ENCODE peak calls at places on chromosomes 3 and 15, in six cellular contexts. D is HepG2, U is A549, B is endothelial cell of umbilical vein, I is K562, S is H1. H is an unnamed sample.

GRCh38 chr3:187265461-187265955 is 26.0 kb downstream of the MASP1 start:
- DNase-seq in B (peak; percentile 94), U (no peak), D (no peak), S (no peak), I (no peak), H (no peak)

GRCh38 chr3:61250784-61251173 is 473 bp downstream of the FHIT start:
- DNase-seq in S (no peak), D (peak; percentile 38), U (peak; percentile 6), B (no peak), I (peak; percentile 50), H (peak; percentile 17)

GRCh38 chr3:191303596-191303995 is 25.6 kb upstream of the CCDC50 start:
- DNase-seq in S (no peak), B (no peak), I (no peak), D (no peak), U (no peak), H (no peak)

GRCh38 chr3:65473746-65474145 is 565.0 kb downstream of the MAGI1 start:
- DNase-seq in S (no peak), I (no peak), B (no peak), U (no peak), D (no peak), H (no peak)

GRCh38 chr15:79950247-79950646 is 20.7 kb downstream of the BCL2A1 start:
- DNase-seq in S (no peak), D (no peak), I (no peak), B (no peak), U (no peak), H (no peak)

GRCh38 chr3:109356442-109357155 is 19.3 kb upstream of the DPPA4 start:
- DNase-seq in I (no peak), U (no peak), B (no peak), S (peak; percentile 21), D (no peak), H (no peak)

GRCh38 chr15:39430389-39430788 is 150.5 kb upstream of the THBS1 start:
- DNase-seq in D (no peak), B (no peak), S (no peak), I (no peak), U (no peak), H (no peak)

GRCh38 chr3:54777141-54777540 is 150.7 kb downstream of the LRTM1 start:
- DNase-seq in B (no peak), I (no peak), S (no peak), U (no peak), D (no peak), H (no peak)

GRCh38 chr15:61088675-61089074 is 140.4 kb downstream of the RORA start:
- DNase-seq in B (no peak), S (no peak), I (no peak), D (no peak), U (no peak), H (no peak)

GRCh38 chr15:73972984-73973682 is 19.0 kb downstream of the STOML1 start:
- DNase-seq in D (peak; percentile 79), B (peak; percentile 81), I (peak; percentile 89), U (peak; percentile 70), S (peak; percentile 54), H (peak; percentile 90)

GRCh38 chr3:192899540-192899982 is 18.1 kb downstream of the MB21D2 start:
- DNase-seq in D (no peak), S (no peak), U (peak; percentile 64), B (no peak), I (no peak), H (no peak)

GRCh38 chr3:140234256-140234655 is 299.3 kb downstream of the CLSTN2 start:
- DNase-seq in U (no peak), D (no peak), I (no peak), B (no peak), S (no peak), H (no peak)

GRCh38 chr3:38006031-38006430 is 15.4 kb downstream of the VILL start:
- DNase-seq in D (no peak), S (no peak), B (no peak), U (no peak), I (no peak), H (no peak)

GRCh38 chr3:87287025-87287424 is 10.6 kb upstream of the POU1F1 start:
- DNase-seq in S (no peak), B (peak; percentile 9), I (no peak), U (no peak), D (no peak), H (no peak)

GRCh38 chr3:30248423-30248822 is 358.0 kb upstream of the TGFBR2 start:
- DNase-seq in B (no peak), I (no peak), S (no peak), U (no peak), D (no peak), H (no peak)

GRCh38 chr3:30655187-30655812 is 48.9 kb downstream of the TGFBR2 start:
- DNase-seq in U (no peak), S (no peak), B (peak; percentile 83), D (no peak), I (no peak), H (no peak)

GRCh38 chr3:63921741-63922482 is 9.7 kb upstream of the SCAANT1 start:
- DNase-seq in B (no peak), U (no peak), S (no peak), D (no peak), I (no peak), H (no peak)

GRCh38 chr3:5278666-5279065 is 91.2 kb downstream of the EDEM1 start:
- DNase-seq in D (no peak), B (no peak), I (no peak), S (no peak), U (no peak), H (no peak)

GRCh38 chr3:5276953-5277352 is 89.4 kb downstream of the EDEM1 start:
- DNase-seq in B (no peak), S (no peak), I (no peak), U (no peak), D (no peak), H (no peak)

GRCh38 chr3:5274116-5274515 is 86.6 kb downstream of the EDEM1 start:
- DNase-seq in I (no peak), D (no peak), U (no peak), B (no peak), S (no peak), H (no peak)

GRCh38 chr3:5277612-5278236 is 90.2 kb downstream of the EDEM1 start:
- DNase-seq in I (no peak), D (no peak), U (no peak), B (no peak), S (no peak), H (no peak)

DNA sequence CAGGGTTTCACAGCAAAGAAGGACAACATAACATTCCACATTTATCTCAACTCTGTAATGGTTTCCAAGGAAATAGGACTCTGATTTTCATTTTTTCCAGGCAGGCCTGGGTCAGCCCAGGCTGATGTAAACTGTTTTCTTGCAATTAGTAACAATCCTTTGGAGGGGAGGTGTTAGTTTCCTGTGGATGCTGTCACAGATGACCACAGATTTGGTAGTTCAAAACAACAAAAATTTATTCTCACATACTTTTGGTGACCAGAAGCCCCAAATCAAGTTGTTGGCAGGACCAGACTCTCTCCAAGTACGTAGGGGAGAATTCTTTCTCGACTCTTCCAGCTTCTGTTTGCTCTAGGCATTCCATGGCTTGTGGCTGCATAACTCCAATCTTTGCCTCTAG is 88.0 kb downstream of the EDEM1 start:
- DNase-seq in U (no peak), D (no peak), I (no peak), B (no peak), S (no peak), H (no peak)
- TF ChIP-seq JUN in U (no peak), D (no peak), I (no peak), B (no peak), S (no peak), H (no peak)

GRCh38 chr3:6437631-6438030 is 423.3 kb upstream of the GRM7 start:
- DNase-seq in B (no peak), I (no peak), S (no peak), U (no peak), D (no peak), H (no peak)
- TF ChIP-seq JUN in B (no peak), I (no peak), S (no peak), U (no peak), D (no peak), H (no peak)

GRCh38 chr15:89003865-89004725 is 84.2 kb upstream of the ABHD2 start:
- DNase-seq in B (peak; percentile 8), D (peak; percentile 41), I (peak; percentile 80), S (no peak), U (peak; percentile 79), H (peak; percentile 71)
- TF ChIP-seq JUN in B (no peak), D (no peak), I (no peak), S (no peak), U (no peak), H (no peak)

DNA sequence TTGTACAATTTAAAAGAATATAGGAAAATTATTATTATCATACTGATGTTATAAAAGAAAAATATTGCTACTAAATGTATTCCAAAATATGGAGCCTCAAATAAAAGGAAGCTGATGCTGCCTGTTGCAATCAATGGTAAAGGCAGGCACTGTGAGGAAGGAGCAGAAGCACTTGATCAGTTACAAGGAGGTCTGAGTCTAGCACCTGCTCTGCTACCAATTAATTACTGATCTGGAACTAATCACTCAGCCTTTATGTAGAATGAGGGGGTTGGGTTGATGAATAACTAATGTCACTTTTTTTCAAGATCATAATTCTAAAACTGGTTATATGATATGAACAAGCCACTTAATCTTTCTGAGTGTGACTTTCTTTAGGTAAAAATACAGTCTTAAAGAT is 5.5 kb downstream of the ADGRG7 start:
- DNase-seq in S (no peak), D (no peak), I (no peak), U (no peak), B (no peak), H (no peak)
- TF ChIP-seq JUN in S (no peak), D (no peak), I (no peak), U (no peak), B (no peak), H (no peak)

DNA sequence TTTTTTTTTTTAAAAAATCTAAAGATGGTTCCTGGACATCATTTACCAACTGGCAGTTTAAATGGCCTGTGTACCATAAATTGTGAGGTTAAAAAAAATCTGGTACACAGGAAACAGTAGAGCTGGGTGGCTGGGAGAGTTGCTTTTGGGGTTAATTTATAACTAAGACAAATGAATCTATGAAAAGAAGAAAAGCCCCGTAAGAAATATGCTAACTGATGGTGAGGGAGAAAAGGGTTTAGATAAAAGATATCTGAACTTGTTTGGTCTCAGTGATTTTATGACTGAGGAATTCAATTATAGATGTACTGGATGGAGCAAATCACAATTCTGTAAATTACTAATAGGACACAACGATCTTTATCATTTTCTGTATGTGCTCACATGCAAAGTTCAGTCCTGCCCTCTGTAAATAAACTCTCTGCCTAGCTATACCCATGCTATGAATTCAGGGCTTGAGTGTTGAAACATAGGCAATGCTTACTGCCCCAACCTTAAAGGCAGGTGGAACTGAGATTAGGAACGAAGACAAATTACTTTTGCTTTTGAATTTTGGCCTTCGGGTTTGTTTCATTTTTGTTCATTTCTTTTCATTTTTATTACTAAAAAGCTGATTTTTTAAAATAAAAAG is 28.0 kb downstream of the PPARG start:
- DNase-seq in S (no peak), D (peak; percentile 73), B (no peak), U (peak; percentile 67), I (no peak), H (no peak)
- TF ChIP-seq JUN in S (no peak), D (no peak), B (no peak), U (no peak), I (no peak), H (no peak)

H was measured in WTC11.